ENCODE peak calls at places on chromosomes 4 and X, in seven cellular contexts. W is tibial artery; A is NB4; C is HFF-Myc; N is natural killer cell treated with Interleukin-12 subunit alpha and Interleukin-12 subunit beta and Interleukin-15 and Interleukin-18, amount 100 ng/mL, for 72 hours; Y is GM04504; S is RCC 7860. T is an unnamed sample.

GRCh38 chr4:119477412-119478053 is 151.1 kb downstream of the PDE5A start:
- DNase-seq in A (no peak), W (no peak), S (no peak), Y (no peak), C (no peak), N (no peak), T (peak; percentile 26)

GRCh38 chr4:183878571-183878970 is 26.5 kb upstream of the STOX2 start:
- DNase-seq in S (no peak), W (no peak), Y (no peak), N (no peak), C (no peak), A (no peak), T (no peak)

GRCh38 chr4:94545296-94545695 is 93.6 kb downstream of the PDLIM5 start:
- DNase-seq in S (no peak), N (no peak), W (no peak), Y (peak; percentile 23), C (no peak), A (no peak), T (no peak)

GRCh38 chr4:137819964-137820383 is 287.7 kb upstream of the PCDH18 start:
- DNase-seq in N (no peak), C (peak; percentile 24), Y (peak; percentile 24), A (peak; percentile 59), W (no peak), S (peak; percentile 46), T (peak; percentile 47)

GRCh38 chrX:13685126-13685763 is 3.7 kb upstream of the RAB9A start:
- DNase-seq in W (no peak), A (no peak), N (no peak), S (no peak), Y (no peak), C (no peak), T (no peak)

GRCh38 chr4:87811977-87812376 is 12.6 kb downstream of the IBSP start:
- DNase-seq in S (no peak), C (no peak), N (no peak), A (no peak), Y (no peak), W (no peak), T (no peak)

GRCh38 chr4:5888222-5888701 is 4.6 kb downstream of the CRMP1 start:
- DNase-seq in N (no peak), C (no peak), W (no peak), S (no peak), A (no peak), Y (no peak), T (peak; percentile 26)

GRCh38 chrX:20312018-20312417 is 45.3 kb upstream of the RPS6KA3 start:
- DNase-seq in W (no peak), A (no peak), Y (no peak), S (no peak), C (no peak), N (no peak), T (peak; percentile 12)

GRCh38 chr4:56764775-56765174 is 56.7 kb downstream of the SPINK2 start:
- DNase-seq in C (peak; percentile 80), A (no peak), S (no peak), W (no peak), N (no peak), Y (no peak), T (peak; percentile 51)

GRCh38 chr4:2940267-2941137 is 22.7 kb downstream of the NOP14 start:
- DNase-seq in W (peak; percentile 63), A (peak; percentile 27), C (no peak), N (no peak), Y (no peak), S (no peak), T (no peak)

GRCh38 chrX:12149670-12150407 is 11.6 kb downstream of the FRMPD4 start:
- DNase-seq in Y (no peak), A (no peak), C (no peak), N (no peak), W (no peak), S (no peak), T (no peak)

GRCh38 chrX:40394302-40394701 is 186.5 kb upstream of the ATP6AP2 start:
- DNase-seq in Y (no peak), W (no peak), S (no peak), N (no peak), A (no peak), C (no peak), T (no peak)

GRCh38 chrX:109696146-109696740 is 36.8 kb downstream of the ACSL4 start:
- DNase-seq in Y (no peak), C (no peak), N (no peak), S (no peak), A (no peak), W (no peak), T (no peak)

GRCh38 chrX:82412851-82413250 is 1095.2 kb upstream of the POU3F4 start:
- DNase-seq in W (no peak), A (no peak), C (no peak), Y (no peak), S (no peak), N (no peak), T (peak; percentile 1)

GRCh38 chr4:6452116-6452896 is 20.1 kb downstream of the PPP2R2C start:
- DNase-seq in Y (no peak), S (no peak), C (no peak), N (no peak), W (no peak), A (no peak), T (no peak)

GRCh38 chrX:65587616-65588526 is 53.3 kb upstream of the LAS1L start:
- DNase-seq in W (peak; percentile 89), S (no peak), A (no peak), C (no peak), Y (no peak), N (no peak), T (peak; percentile 40)

GRCh38 chr4:107009196-107009595 is 26.9 kb downstream of the DKK2 start:
- DNase-seq in A (no peak), W (no peak), N (no peak), Y (no peak), C (no peak), S (no peak), T (no peak)

GRCh38 chr4:95077864-95078263 is 320.1 kb downstream of the BMPR1B start:
- DNase-seq in W (no peak), N (no peak), A (no peak), C (no peak), Y (no peak), S (no peak), T (no peak)

GRCh38 chr4:10032625-10033024 is 11.3 kb upstream of the SLC2A9 start:
- DNase-seq in Y (no peak), A (peak; percentile 87), S (peak; percentile 73), N (peak; percentile 63), C (no peak), W (no peak), T (peak; percentile 26)

GRCh38 chr4:2798399-2799301 is 5.8 kb downstream of the SH3BP2 start:
- DNase-seq in N (peak; percentile 59), C (no peak), Y (no peak), S (peak; percentile 71), A (peak; percentile 76), W (peak; percentile 81), T (no peak)

GRCh38 chr4:186839122-186840037 is 115.7 kb upstream of the FAT1 start:
- DNase-seq in N (no peak), S (no peak), A (peak; percentile 48), C (no peak), W (peak; percentile 70), Y (no peak), T (peak; percentile 64)

GRCh38 chr4:114028071-114028470 is 48.6 kb upstream of the ARSJ start:
- DNase-seq in S (no peak), A (no peak), C (no peak), W (no peak), Y (no peak), N (no peak), T (no peak)

GRCh38 chrX:137915466-137915865 is 349.5 kb downstream of the ZIC3 start:
- DNase-seq in N (no peak), Y (no peak), A (no peak), C (no peak), W (no peak), S (no peak), T (no peak)

GRCh38 chr4:16582036-16582435 is 316.4 kb downstream of the LDB2 start:
- DNase-seq in W (no peak), A (no peak), N (no peak), S (no peak), Y (no peak), C (no peak), T (no peak)